ENCODE peak calls at places on chromosomes 5 and 9, in eight cellular contexts. G is mesendoderm; E is CD4-positive, CD25-positive, alpha-beta regulatory T cell; C is psoas muscle; X is HepG2; I is iris pigment epithelial cell; Z is naive thymus-derived CD8-positive, alpha-beta T cell; A is left ventricle myocardium inferior. U is an unnamed sample.

GRCh38 chr9:114114364-114114763 is 15.3 kb upstream of the KIF12 start:
- DNase-seq in G (no peak), E (no peak), C (no peak), X (no peak), I (peak), Z (no peak), A (no peak), U (no peak)

GRCh38 chr5:21236896-21237830 is 1249.2 kb upstream of the CDH18 start:
- DNase-seq in G (no peak), E (no peak), C (no peak), X (no peak), I (peak), Z (no peak), A (no peak), U (no peak)

GRCh38 chr5:180668835-180669596 is 19.6 kb upstream of the FLT4 start:
- DNase-seq in G (no peak), E (no peak), C (no peak), X (peak), I (no peak), Z (no peak), A (no peak), U (no peak)

GRCh38 chr5:35183243-35183955 is 46.9 kb downstream of the PRLR start:
- DNase-seq in G (peak), E (no peak), C (no peak), X (peak), I (peak), Z (no peak), A (peak), U (peak)

GRCh38 chr9:37433754-37434435 is 11.4 kb downstream of the GRHPR start:
- DNase-seq in G (peak), E (no peak), C (no peak), X (no peak), I (no peak), Z (no peak), A (no peak), U (no peak)

GRCh38 chr9:126303488-126303887 is 23.1 kb upstream of the MVB12B start:
- DNase-seq in G (peak), E (no peak), C (no peak), X (peak), I (no peak), Z (no peak), A (no peak), U (no peak)

GRCh38 chr9:134366223-134367031 is 40.2 kb downstream of the RXRA start:
- DNase-seq in G (no peak), E (no peak), C (peak), X (no peak), I (peak), Z (no peak), A (peak), U (peak)

GRCh38 chr5:152349683-152350526 is 55.2 kb downstream of the NMUR2 start:
- DNase-seq in G (peak), E (no peak), C (no peak), X (peak), I (peak), Z (no peak), A (peak), U (peak)

GRCh38 chr5:4233671-4234070 is 638.0 kb downstream of the IRX1 start:
- DNase-seq in G (peak), E (no peak), C (no peak), X (no peak), I (no peak), Z (no peak), A (no peak), U (peak)

GRCh38 chr9:105331160-105331559 is 86.7 kb downstream of the SLC44A1 start:
- DNase-seq in G (no peak), E (no peak), C (no peak), X (no peak), I (no peak), Z (no peak), A (no peak), U (no peak)

GRCh38 chr5:163565492-163565891 is 60.1 kb downstream of the MAT2B start:
- DNase-seq in G (peak), E (no peak), C (no peak), X (no peak), I (no peak), Z (no peak), A (no peak), U (no peak)